ENCODE peak calls at places on chromosome 2, in ten cellular contexts. K is GM13977; G is AG09319; R is stimulated activated CD4-positive, alpha-beta T cell treated with anti-CD3 and anti-CD28 coated beads, Interleukin-2, amount 100 ng/mL, for 48 hours; V is NAMALWA; L is amniotic stem cell; B is osteoblast; X is NCI-H1105 treated with DMSO at 0.1 percent for 48 hours; F is HCT116; T is NCI-H82. E is an unnamed sample.

GRCh38 chr2:3453196-3453845 is 66.0 kb downstream of the ADI1 start:
- DNase-seq in T (no peak), B (peak), X (no peak), V (no peak), R (no peak), L (no peak), K (no peak), F (no peak), G (no peak), E (no peak)

GRCh38 chr2:126797622-126798275 is 100.9 kb upstream of the TEX51 start:
- DNase-seq in R (no peak), L (no peak), F (no peak), T (no peak), V (no peak), G (no peak), X (no peak), K (no peak), B (no peak), E (no peak)

GRCh38 chr2:172704072-172704936 is 31.3 kb upstream of the RAPGEF4 start:
- DNase-seq in L (no peak), V (peak), K (peak), F (no peak), B (no peak), R (no peak), T (peak), X (peak), G (no peak), E (no peak)

GRCh38 chr2:210480079-210480478 is 3.5 kb upstream of the LANCL1 start:
- DNase-seq in R (no peak), T (no peak), K (no peak), F (no peak), V (no peak), X (no peak), B (peak), G (no peak), L (no peak), E (no peak)

GRCh38 chr2:37786153-37786809 is 114.8 kb upstream of the CDC42EP3 start:
- DNase-seq in X (no peak), G (no peak), B (no peak), T (no peak), F (no peak), R (no peak), V (no peak), K (no peak), L (no peak), E (no peak)

GRCh38 chr2:128772671-128773070 is 454.0 kb upstream of the HS6ST1 start:
- DNase-seq in T (no peak), L (no peak), B (no peak), V (no peak), G (no peak), R (no peak), K (no peak), X (no peak), F (no peak), E (no peak)

GRCh38 chr2:70767699-70768584 is at the start of gene ADD2:
- DNase-seq in K (peak), V (no peak), X (peak), F (no peak), L (no peak), G (no peak), R (peak), B (peak), T (peak), E (no peak)

GRCh38 chr2:30293303-30293912 is 62.1 kb downstream of the LBH start:
- DNase-seq in T (no peak), L (peak), G (peak), V (peak), B (peak), X (no peak), K (no peak), F (peak), R (no peak), E (peak)

GRCh38 chr2:16943279-16943958 is 277.8 kb upstream of the CYRIA start:
- DNase-seq in X (no peak), L (no peak), B (no peak), K (no peak), F (no peak), R (no peak), G (no peak), V (no peak), T (no peak), E (no peak)

GRCh38 chr2:229800997-229801754 is 86.8 kb upstream of the DNER start:
- DNase-seq in V (peak), B (peak), F (peak), X (peak), T (peak), K (peak), L (no peak), R (peak), G (no peak), E (peak)

GRCh38 chr2:46064396-46064795 is 232.8 kb upstream of the EPAS1 start:
- DNase-seq in B (no peak), G (no peak), X (no peak), L (no peak), R (no peak), T (no peak), V (no peak), F (no peak), K (no peak), E (no peak)

GRCh38 chr2:84217446-84217845 is 241.6 kb downstream of the SUCLG1 start:
- DNase-seq in T (no peak), K (no peak), X (no peak), B (no peak), V (no peak), F (no peak), R (no peak), L (no peak), G (no peak), E (no peak)

GRCh38 chr2:240139666-240140393 is 628 bp downstream of the OTOS start:
- DNase-seq in V (no peak), L (no peak), F (no peak), T (no peak), X (no peak), B (peak), R (no peak), K (no peak), G (no peak), E (no peak)